ENCODE peak calls at places on chromosome 6, in nine cellular contexts. A, U, P, I, C, Y, G, H and L are unnamed samples.

GRCh38 chr6:153956807-153957206 is 82.2 kb upstream of the OPRM1 start:
- DNase-seq in A (no peak), H (no peak), U (no peak), C (peak; percentile 44), I (no peak), Y (no peak), G (no peak), P (no peak), L (no peak)

GRCh38 chr6:13013681-13014550 is 297.3 kb downstream of the PHACTR1 start:
- DNase-seq in P (no peak), C (no peak), H (no peak), A (peak; percentile 23), U (no peak), Y (peak; percentile 8), G (no peak), I (peak; percentile 19), L (no peak)

GRCh38 chr6:11179088-11179977 is 53.1 kb downstream of the NEDD9 start:
- DNase-seq in A (no peak), C (no peak), I (no peak), G (no peak), U (no peak), P (no peak), Y (no peak), H (no peak), L (no peak)

GRCh38 chr6:37371158-37372083 is 17.6 kb downstream of the RNF8 start:
- DNase-seq in Y (no peak), H (no peak), I (no peak), P (no peak), U (no peak), A (no peak), C (no peak), G (no peak), L (no peak)

GRCh38 chr6:90103056-90103793 is 193.4 kb downstream of the BACH2 start:
- DNase-seq in C (no peak), H (no peak), A (peak; percentile 24), I (peak; percentile 65), G (no peak), U (no peak), P (no peak), Y (no peak), L (no peak)

GRCh38 chr6:119339941-119340456 is 9.6 kb downstream of the MAN1A1 start:
- DNase-seq in H (no peak), A (no peak), C (no peak), G (no peak), U (no peak), I (no peak), P (no peak), Y (no peak), L (no peak)

GRCh38 chr6:112877134-112878100 is 530.3 kb downstream of the RFPL4B start:
- DNase-seq in U (peak; percentile 16), Y (no peak), H (no peak), P (no peak), G (peak; percentile 86), A (peak; percentile 94), I (no peak), C (peak; percentile 88), L (no peak)

GRCh38 chr6:118500130-118501015 is 47.7 kb upstream of the PLN start:
- DNase-seq in I (no peak), A (no peak), C (no peak), G (no peak), Y (no peak), P (no peak), U (no peak), H (no peak), L (no peak)

GRCh38 chr6:5752282-5752681 is 254.4 kb downstream of the NRN1 start:
- DNase-seq in I (no peak), H (no peak), P (no peak), C (peak; percentile 53), Y (no peak), U (peak; percentile 43), A (peak; percentile 50), G (peak; percentile 45), L (no peak)